ENCODE peak calls at places on chromosomes 3 and 15, in five cellular contexts. F, D, S, Q and V are unnamed samples.

GRCh38 chr3:11088066-11088465 is 66.2 kb upstream of the HRH1 start:
- DNase-seq in S (no peak), F (no peak), Q (no peak), D (no peak), V (no peak)

GRCh38 chr3:194198938-194199337 is 63.0 kb downstream of the HES1 start:
- DNase-seq in S (no peak), Q (no peak), F (no peak), D (no peak), V (no peak)

GRCh38 chr15:79635149-79635771 is 203.1 kb downstream of the MINAR1 start:
- DNase-seq in S (no peak), Q (no peak), F (no peak), D (no peak), V (no peak)

GRCh38 chr3:185215873-185216586 is 37.8 kb downstream of the EHHADH start:
- DNase-seq in S (peak; percentile 9), Q (peak; percentile 44), D (no peak), F (peak; percentile 22), V (peak; percentile 28)

GRCh38 chr15:75758071-75758872 is 45.6 kb upstream of the CSPG4 start:
- DNase-seq in S (peak; percentile 94), D (peak; percentile 79), F (peak; percentile 92), Q (peak; percentile 88), V (peak; percentile 88)

GRCh38 chr3:125602752-125603649 is 7.7 kb upstream of the OSBPL11 start:
- DNase-seq in Q (no peak), D (no peak), S (no peak), F (peak; percentile 8), V (no peak)

GRCh38 chr3:180870008-180870733 is 42.3 kb upstream of the FXR1 start:
- DNase-seq in Q (no peak), S (peak; percentile 58), F (no peak), D (peak; percentile 43), V (no peak)

GRCh38 chr3:49023775-49024174 is 1.9 kb downstream of the NDUFAF3 start:
- DNase-seq in D (no peak), S (no peak), F (no peak), Q (no peak), V (no peak)

GRCh38 chr3:178680037-178680436 is 143.8 kb downstream of the KCNMB2 start:
- DNase-seq in S (no peak), F (no peak), Q (no peak), D (no peak), V (no peak)

GRCh38 chr3:1207904-1208303 is 115.1 kb downstream of the CNTN6 start:
- DNase-seq in D (no peak), F (no peak), Q (no peak), S (no peak), V (no peak)

GRCh38 chr3:183073839-183074615 is 25.3 kb downstream of the MCCC1 start:
- DNase-seq in D (no peak), Q (no peak), F (no peak), S (no peak), V (no peak)

GRCh38 chr3:39707314-39707909 is 102.0 kb upstream of the MYRIP start:
- DNase-seq in D (peak; percentile 26), S (peak; percentile 15), Q (peak; percentile 43), F (no peak), V (peak; percentile 48)

GRCh38 chr3:11434017-11434526 is 161.9 kb downstream of the ATG7 start:
- DNase-seq in S (no peak), Q (no peak), F (no peak), D (no peak), V (no peak)

GRCh38 chr15:47442366-47442765 is 274.9 kb upstream of the SEMA6D start:
- DNase-seq in S (no peak), F (no peak), D (no peak), Q (no peak), V (no peak)

GRCh38 chr3:127114337-127115070 is 78.4 kb upstream of the PRR23E start:
- DNase-seq in Q (no peak), S (no peak), D (no peak), F (peak; percentile 73), V (no peak)

GRCh38 chr15:28861031-28861534 is 12.6 kb upstream of the GOLGA6L7 start:
- DNase-seq in S (no peak), D (no peak), Q (no peak), F (no peak), V (no peak)

GRCh38 chr15:58748787-58749531 is 548 bp downstream of the ADAM10 start:
- DNase-seq in F (peak; percentile 64), S (peak; percentile 78), D (peak; percentile 60), Q (peak; percentile 58), V (peak; percentile 44)

GRCh38 chr3:62255758-62256157 is 117.6 kb downstream of the FEZF2 start:
- DNase-seq in S (no peak), Q (no peak), D (no peak), F (no peak), V (no peak)